ENCODE peak calls at places on chromosomes 1 and 21, in nine cellular contexts. Q, T, S, Y, R, G, J, O and U are unnamed samples.

GRCh38 chr1:186183970-186184628 is 191.0 kb downstream of the TPR start:
- DNase-seq in Q (no peak), T (no peak), S (no peak), Y (no peak), R (no peak), G (no peak), J (no peak), O (no peak), U (no peak)

GRCh38 chr1:27689423-27690173 is 17.6 kb upstream of the IFI6 start:
- DNase-seq in Q (no peak), T (no peak), S (no peak), Y (no peak), R (no peak), G (no peak), J (no peak), O (no peak), U (no peak)

GRCh38 chr1:202164271-202165037 is 4.1 kb upstream of the PTPN7 start:
- DNase-seq in Q (no peak), T (no peak), S (no peak), Y (peak), R (no peak), G (peak), J (no peak), O (no peak), U (no peak)

GRCh38 chr1:22332166-22332717 is 119.4 kb upstream of the ZBTB40 start:
- DNase-seq in Q (no peak), T (no peak), S (no peak), Y (no peak), R (no peak), G (no peak), J (no peak), O (no peak), U (no peak)

GRCh38 chr1:42660907-42661500 is 2.8 kb downstream of the PPIH start:
- DNase-seq in Q (no peak), T (no peak), S (no peak), Y (no peak), R (no peak), G (no peak), J (no peak), O (no peak), U (no peak)

GRCh38 chr1:24096009-24096736 is 15.8 kb downstream of the MYOM3 start:
- DNase-seq in Q (no peak), T (no peak), S (no peak), Y (no peak), R (no peak), G (no peak), J (no peak), O (no peak), U (no peak)

GRCh38 chr1:1144122-1144842 is 28.4 kb upstream of the C1orf159 start:
- DNase-seq in Q (no peak), T (no peak), S (peak), Y (peak), R (no peak), G (no peak), J (peak), O (peak), U (peak)

GRCh38 chr1:52629021-52629643 is 3.8 kb upstream of the SHISAL2A start:
- DNase-seq in Q (no peak), T (no peak), S (no peak), Y (no peak), R (no peak), G (no peak), J (no peak), O (peak), U (no peak)

GRCh38 chr1:211541715-211542477 is 37.1 kb downstream of the SLC30A1 start:
- DNase-seq in Q (no peak), T (peak), S (peak), Y (no peak), R (no peak), G (no peak), J (peak), O (no peak), U (no peak)

GRCh38 chr1:19179597-19180271 is 30.3 kb downstream of the UBR4 start:
- DNase-seq in Q (peak), T (no peak), S (no peak), Y (no peak), R (no peak), G (peak), J (peak), O (peak), U (no peak)

GRCh38 chr1:193406901-193407300 is 220.5 kb upstream of the B3GALT2 start:
- DNase-seq in Q (peak), T (no peak), S (no peak), Y (no peak), R (no peak), G (peak), J (no peak), O (peak), U (no peak)

GRCh38 chr1:13992489-13993285 is 292.7 kb downstream of the PRDM2 start:
- DNase-seq in Q (no peak), T (no peak), S (no peak), Y (no peak), R (no peak), G (no peak), J (no peak), O (peak), U (no peak)

GRCh38 chr1:46342084-46342656 is 1.6 kb downstream of the NSUN4 start:
- DNase-seq in Q (no peak), T (no peak), S (no peak), Y (peak), R (no peak), G (peak), J (no peak), O (peak), U (peak)

GRCh38 chr1:118151312-118151937 is 33.6 kb downstream of the SPAG17 start:
- DNase-seq in Q (peak), T (peak), S (peak), Y (no peak), R (no peak), G (peak), J (peak), O (peak), U (no peak)

GRCh38 chr1:53069265-53069662 is 7.3 kb downstream of the PODN start:
- DNase-seq in Q (no peak), T (no peak), S (no peak), Y (no peak), R (peak), G (no peak), J (no peak), O (no peak), U (no peak)

GRCh38 chr1:209893751-209894150 is 44.3 kb upstream of the SYT14 start:
- DNase-seq in Q (no peak), T (no peak), S (no peak), Y (no peak), R (no peak), G (no peak), J (no peak), O (no peak), U (peak)

GRCh38 chr1:89121641-89122040 is 4.3 kb downstream of the GBP2 start:
- DNase-seq in Q (no peak), T (no peak), S (no peak), Y (no peak), R (no peak), G (peak), J (no peak), O (no peak), U (no peak)

GRCh38 chr1:23097316-23097715 is 71.3 kb downstream of the LUZP1 start:
- DNase-seq in Q (no peak), T (no peak), S (no peak), Y (no peak), R (no peak), G (no peak), J (no peak), O (no peak), U (no peak)

GRCh38 chr1:203089001-203089650 is 3.3 kb upstream of the MYOG start:
- DNase-seq in Q (no peak), T (peak), S (peak), Y (no peak), R (no peak), G (no peak), J (no peak), O (no peak), U (no peak)

GRCh38 chr1:224259986-224260385 is 70.0 kb downstream of the NVL start:
- DNase-seq in Q (no peak), T (no peak), S (no peak), Y (no peak), R (no peak), G (no peak), J (no peak), O (no peak), U (no peak)

GRCh38 chr1:168114845-168115244 is 21.9 kb downstream of the GPR161 start:
- DNase-seq in Q (no peak), T (no peak), S (no peak), Y (no peak), R (no peak), G (no peak), J (no peak), O (no peak), U (no peak)

GRCh38 chr1:84078108-84078823 is 65.8 kb upstream of the PRKACB start:
- DNase-seq in Q (no peak), T (no peak), S (no peak), Y (no peak), R (peak), G (peak), J (no peak), O (peak), U (peak)

GRCh38 chr1:84272401-84272800 is 29.1 kb upstream of the SAMD13 start:
- DNase-seq in Q (no peak), T (peak), S (peak), Y (no peak), R (no peak), G (no peak), J (peak), O (peak), U (no peak)

GRCh38 chr1:230262867-230263572 is 163.1 kb downstream of the PGBD5 start:
- DNase-seq in Q (no peak), T (no peak), S (no peak), Y (no peak), R (no peak), G (no peak), J (no peak), O (no peak), U (no peak)

GRCh38 chr21:33584455-33584854 is 4.0 kb downstream of the DONSON start:
- DNase-seq in Q (no peak), T (no peak), S (no peak), Y (no peak), R (no peak), G (peak), J (no peak), O (no peak), U (no peak)

GRCh38 chr1:225842788-225843425 is 33.0 kb downstream of the EPHX1 start:
- DNase-seq in Q (no peak), T (no peak), S (no peak), Y (no peak), R (no peak), G (no peak), J (no peak), O (no peak), U (no peak)

GRCh38 chr1:225840223-225840610 is 30.3 kb downstream of the EPHX1 start:
- DNase-seq in Q (no peak), T (no peak), S (no peak), Y (no peak), R (no peak), G (no peak), J (no peak), O (no peak), U (no peak)

GRCh38 chr1:225840713-225841112 is 30.8 kb downstream of the EPHX1 start:
- DNase-seq in Q (no peak), T (no peak), S (no peak), Y (no peak), R (no peak), G (no peak), J (no peak), O (no peak), U (no peak)

GRCh38 chr1:225843426-225843795 is 33.5 kb downstream of the EPHX1 start:
- DNase-seq in Q (no peak), T (no peak), S (no peak), Y (no peak), R (no peak), G (no peak), J (no peak), O (no peak), U (no peak)

DNA sequence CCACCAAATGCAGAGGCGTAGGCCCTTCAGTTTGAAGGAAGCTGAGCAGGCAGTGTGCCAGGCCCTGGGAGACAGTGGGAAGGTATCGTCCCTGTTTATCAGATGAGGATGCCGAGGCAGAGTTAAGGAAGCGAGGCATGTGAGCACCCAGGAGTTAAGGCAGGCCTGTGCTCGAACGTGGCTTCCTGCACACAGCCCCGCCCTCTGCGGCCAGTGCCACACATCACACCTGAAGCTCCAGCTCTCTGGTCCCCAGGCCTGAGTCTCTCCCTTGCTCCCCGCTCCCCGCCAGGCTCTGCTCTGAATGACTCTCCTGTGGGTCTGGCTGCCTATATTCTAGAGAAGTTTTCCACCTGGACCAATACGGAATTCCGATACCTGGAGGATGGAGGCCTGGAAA is 32.1 kb downstream of the EPHX1 start:
- DNase-seq in Q (no peak), T (no peak), S (no peak), Y (no peak), R (no peak), G (no peak), J (no peak), O (peak), U (no peak)
- TF ChIP-seq POLR2AphosphoS5 in Q (no peak), T (no peak), S (no peak), Y (no peak), R (no peak), G (no peak), J (no peak), O (no peak), U (peak)

GRCh38 chr1:204493882-204494280 is 724 bp downstream of the PIK3C2B start:
- DNase-seq in Q (no peak), T (no peak), S (peak), Y (peak), R (peak), G (peak), J (peak), O (peak), U (peak)
- TF ChIP-seq POLR2AphosphoS5 in Q (no peak), T (no peak), S (peak), Y (no peak), R (no peak), G (no peak), J (no peak), O (no peak), U (no peak)

DNA sequence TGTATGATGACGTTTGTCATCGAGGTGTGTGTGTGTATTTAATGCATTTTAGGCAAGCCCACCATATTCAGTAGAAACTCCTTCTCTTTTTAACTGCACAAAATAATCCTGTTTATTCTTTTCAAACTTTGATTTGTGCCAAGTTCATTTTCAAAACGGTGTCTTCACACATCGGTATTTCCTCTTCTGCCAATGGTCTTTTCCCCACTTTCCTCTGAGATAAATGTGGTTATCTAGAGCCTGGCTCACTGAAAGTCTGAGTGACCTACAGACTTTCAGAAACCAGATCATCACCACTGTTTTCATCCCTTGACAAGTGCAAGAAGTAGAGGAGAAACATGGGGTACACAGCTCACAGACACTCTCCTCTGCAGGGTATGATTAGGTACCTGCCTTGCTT is 69.4 kb downstream of the GPATCH2 start:
- DNase-seq in Q (no peak), T (no peak), S (no peak), Y (no peak), R (no peak), G (no peak), J (no peak), O (no peak), U (no peak)
- TF ChIP-seq POLR2AphosphoS5 in Q (no peak), T (no peak), S (no peak), Y (no peak), R (no peak), G (no peak), J (no peak), O (no peak), U (no peak)

GRCh38 chr21:31731802-31732537 is at the start of gene SCAF4:
- DNase-seq in Q (peak), T (peak), S (peak), Y (peak), R (peak), G (peak), J (peak), O (peak), U (peak)
- TF ChIP-seq POLR2AphosphoS5 in Q (peak), T (peak), S (peak), Y (peak), R (peak), G (peak), J (peak), O (peak), U (peak)

GRCh38 chr1:155127672-155128468 is at the start of gene EFNA1:
- DNase-seq in Q (no peak), T (peak), S (peak), Y (no peak), R (peak), G (peak), J (peak), O (peak), U (no peak)
- TF ChIP-seq POLR2AphosphoS5 in Q (peak), T (no peak), S (no peak), Y (no peak), R (peak), G (no peak), J (peak), O (no peak), U (no peak)

GRCh38 chr1:8370928-8371327 is 53.0 kb downstream of the SLC45A1 start:
- DNase-seq in Q (no peak), T (no peak), S (no peak), Y (no peak), R (peak), G (no peak), J (no peak), O (no peak), U (no peak)
- TF ChIP-seq POLR2AphosphoS5 in Q (no peak), T (no peak), S (no peak), Y (no peak), R (peak), G (no peak), J (no peak), O (no peak), U (no peak)

GRCh38 chr1:48182441-48182840 is 40.1 kb upstream of the SLC5A9 start:
- DNase-seq in Q (no peak), T (no peak), S (no peak), Y (no peak), R (no peak), G (no peak), J (no peak), O (no peak), U (no peak)
- TF ChIP-seq POLR2AphosphoS5 in Q (no peak), T (no peak), S (no peak), Y (no peak), R (no peak), G (no peak), J (no peak), O (no peak), U (no peak)

GRCh38 chr1:150564051-150564991 is 15.1 kb downstream of the MCL1 start:
- DNase-seq in Q (no peak), T (peak), S (no peak), Y (no peak), R (peak), G (no peak), J (no peak), O (no peak), U (no peak)

GRCh38 chr1:150567341-150567716 is 12.1 kb downstream of the MCL1 start:
- DNase-seq in Q (no peak), T (peak), S (no peak), Y (no peak), R (no peak), G (no peak), J (no peak), O (no peak), U (peak)

GRCh38 chr1:150567717-150568561 is 11.5 kb downstream of the MCL1 start:
- DNase-seq in Q (no peak), T (peak), S (peak), Y (no peak), R (peak), G (peak), J (peak), O (peak), U (no peak)

GRCh38 chr1:150568567-150568966 is 10.8 kb downstream of the MCL1 start:
- DNase-seq in Q (no peak), T (no peak), S (no peak), Y (no peak), R (peak), G (no peak), J (no peak), O (no peak), U (no peak)

GRCh38 chr1:150566589-150567340 is 12.6 kb downstream of the MCL1 start:
- DNase-seq in Q (no peak), T (no peak), S (no peak), Y (no peak), R (peak), G (no peak), J (no peak), O (no peak), U (no peak)
- TF ChIP-seq POLR2AphosphoS5 in Q (no peak), T (no peak), S (no peak), Y (no peak), R (no peak), G (no peak), J (no peak), O (no peak), U (no peak)